ENCODE peak calls at places on chromosomes 4 and X, in seven cellular contexts. One of them, this sample, is unnamed.

GRCh38 chr4:3316146-3316545 is 23.3 kb downstream of the RGS12 start:
- DNase-seq in GM12865: no peak
- DNase-seq in fibroblast of pulmonary artery: no peak
- DNase-seq in cardiac fibroblast: no peak
- DNase-seq in Caco-2: no peak
- DNase-seq in AG10803: no peak
- DNase-seq in tibial nerve: no peak
- DNase-seq in this sample: no peak

GRCh38 chr4:186144180-186144579 is 39.7 kb downstream of the FAM149A start:
- DNase-seq in GM12865: peak
- DNase-seq in fibroblast of pulmonary artery: peak
- DNase-seq in cardiac fibroblast: peak
- DNase-seq in Caco-2: peak
- DNase-seq in AG10803: peak
- DNase-seq in tibial nerve: no peak
- DNase-seq in this sample: peak

GRCh38 chr4:127505203-127505602 is 127.6 kb upstream of the INTU start:
- DNase-seq in GM12865: no peak
- DNase-seq in fibroblast of pulmonary artery: peak
- DNase-seq in cardiac fibroblast: peak
- DNase-seq in Caco-2: no peak
- DNase-seq in AG10803: peak
- DNase-seq in tibial nerve: no peak
- DNase-seq in this sample: peak

GRCh38 chr4:142383354-142383753 is 462.7 kb downstream of the INPP4B start:
- DNase-seq in GM12865: no peak
- DNase-seq in fibroblast of pulmonary artery: no peak
- DNase-seq in cardiac fibroblast: no peak
- DNase-seq in Caco-2: no peak
- DNase-seq in AG10803: no peak
- DNase-seq in tibial nerve: no peak
- DNase-seq in this sample: no peak

GRCh38 chr4:142440093-142440492 is 406.0 kb downstream of the INPP4B start:
- DNase-seq in GM12865: no peak
- DNase-seq in fibroblast of pulmonary artery: peak
- DNase-seq in cardiac fibroblast: no peak
- DNase-seq in Caco-2: no peak
- DNase-seq in AG10803: no peak
- DNase-seq in tibial nerve: no peak
- DNase-seq in this sample: no peak

GRCh38 chrX:108270280-108270679 is 167.9 kb downstream of the COL4A6 start:
- DNase-seq in GM12865: peak
- DNase-seq in fibroblast of pulmonary artery: no peak
- DNase-seq in cardiac fibroblast: no peak
- DNase-seq in Caco-2: no peak
- DNase-seq in AG10803: no peak
- DNase-seq in tibial nerve: no peak
- DNase-seq in this sample: peak

GRCh38 chr4:76326515-76326914 is 20.0 kb downstream of the STBD1 start:
- DNase-seq in GM12865: no peak
- DNase-seq in fibroblast of pulmonary artery: no peak
- DNase-seq in cardiac fibroblast: no peak
- DNase-seq in Caco-2: no peak
- DNase-seq in AG10803: no peak
- DNase-seq in tibial nerve: no peak
- DNase-seq in this sample: no peak

GRCh38 chr4:102620697-102621497 is 119.7 kb downstream of the NFKB1 start:
- DNase-seq in GM12865: peak
- DNase-seq in fibroblast of pulmonary artery: peak
- DNase-seq in cardiac fibroblast: peak
- DNase-seq in Caco-2: peak
- DNase-seq in AG10803: peak
- DNase-seq in tibial nerve: no peak
- DNase-seq in this sample: peak

GRCh38 chr4:156521631-156522030 is 450.0 kb downstream of the PDGFC start:
- DNase-seq in GM12865: no peak
- DNase-seq in fibroblast of pulmonary artery: no peak
- DNase-seq in cardiac fibroblast: no peak
- DNase-seq in Caco-2: no peak
- DNase-seq in AG10803: no peak
- DNase-seq in tibial nerve: no peak
- DNase-seq in this sample: no peak

GRCh38 chr4:140174535-140174934 is 20.6 kb upstream of the MAML3 start:
- DNase-seq in GM12865: no peak
- DNase-seq in fibroblast of pulmonary artery: no peak
- DNase-seq in cardiac fibroblast: no peak
- DNase-seq in Caco-2: no peak
- DNase-seq in AG10803: no peak
- DNase-seq in tibial nerve: no peak
- DNase-seq in this sample: peak

GRCh38 chr4:17846256-17846655 is 35.5 kb downstream of the NCAPG start:
- DNase-seq in GM12865: no peak
- DNase-seq in fibroblast of pulmonary artery: no peak
- DNase-seq in cardiac fibroblast: no peak
- DNase-seq in Caco-2: no peak
- DNase-seq in AG10803: no peak
- DNase-seq in tibial nerve: no peak
- DNase-seq in this sample: peak

GRCh38 chrX:108299101-108299591 is 139.1 kb downstream of the COL4A6 start:
- DNase-seq in GM12865: peak
- DNase-seq in fibroblast of pulmonary artery: peak
- DNase-seq in cardiac fibroblast: peak
- DNase-seq in Caco-2: peak
- DNase-seq in AG10803: no peak
- DNase-seq in tibial nerve: no peak
- DNase-seq in this sample: peak

GRCh38 chr4:141074098-141074878 is 59.0 kb downstream of the RNF150 start:
- DNase-seq in GM12865: peak
- DNase-seq in fibroblast of pulmonary artery: peak
- DNase-seq in cardiac fibroblast: peak
- DNase-seq in Caco-2: no peak
- DNase-seq in AG10803: peak
- DNase-seq in tibial nerve: no peak
- DNase-seq in this sample: no peak

GRCh38 chr4:137531121-137531520 is 1.2 kb downstream of the PCDH18 start:
- DNase-seq in GM12865: no peak
- DNase-seq in fibroblast of pulmonary artery: peak
- DNase-seq in cardiac fibroblast: peak
- DNase-seq in Caco-2: no peak
- DNase-seq in AG10803: peak
- DNase-seq in tibial nerve: no peak
- DNase-seq in this sample: no peak

GRCh38 chr4:165364452-165365080 is 14.2 kb upstream of the CPE start:
- DNase-seq in GM12865: no peak
- DNase-seq in fibroblast of pulmonary artery: peak
- DNase-seq in cardiac fibroblast: peak
- DNase-seq in Caco-2: peak
- DNase-seq in AG10803: peak
- DNase-seq in tibial nerve: no peak
- DNase-seq in this sample: peak

GRCh38 chr4:535924-536281 is 36.9 kb downstream of the PIGG start:
- DNase-seq in GM12865: no peak
- DNase-seq in fibroblast of pulmonary artery: no peak
- DNase-seq in cardiac fibroblast: no peak
- DNase-seq in Caco-2: no peak
- DNase-seq in AG10803: no peak
- DNase-seq in tibial nerve: no peak
- DNase-seq in this sample: no peak

GRCh38 chrX:130909469-130910136 is 6.6 kb upstream of the ENOX2 start:
- DNase-seq in GM12865: no peak
- DNase-seq in fibroblast of pulmonary artery: no peak
- DNase-seq in cardiac fibroblast: no peak
- DNase-seq in Caco-2: no peak
- DNase-seq in AG10803: peak
- DNase-seq in tibial nerve: no peak
- DNase-seq in this sample: no peak

GRCh38 chrX:12383196-12383595 is 244.9 kb downstream of the FRMPD4 start:
- DNase-seq in GM12865: no peak
- DNase-seq in fibroblast of pulmonary artery: no peak
- DNase-seq in cardiac fibroblast: no peak
- DNase-seq in Caco-2: peak
- DNase-seq in AG10803: no peak
- DNase-seq in tibial nerve: no peak
- DNase-seq in this sample: no peak

GRCh38 chr4:23728393-23728792 is 161.5 kb downstream of the PPARGC1A start:
- DNase-seq in GM12865: no peak
- DNase-seq in fibroblast of pulmonary artery: peak
- DNase-seq in cardiac fibroblast: peak
- DNase-seq in Caco-2: no peak
- DNase-seq in AG10803: peak
- DNase-seq in tibial nerve: no peak
- DNase-seq in this sample: peak

GRCh38 chr4:8427761-8428287 is 12.7 kb downstream of the ACOX3 start:
- DNase-seq in GM12865: peak
- DNase-seq in fibroblast of pulmonary artery: peak
- DNase-seq in cardiac fibroblast: peak
- DNase-seq in Caco-2: peak
- DNase-seq in AG10803: peak
- DNase-seq in tibial nerve: no peak
- DNase-seq in this sample: peak

GRCh38 chr4:8431553-8431952 is 9.0 kb downstream of the ACOX3 start:
- DNase-seq in GM12865: no peak
- DNase-seq in fibroblast of pulmonary artery: no peak
- DNase-seq in cardiac fibroblast: no peak
- DNase-seq in Caco-2: no peak
- DNase-seq in AG10803: no peak
- DNase-seq in tibial nerve: no peak
- DNase-seq in this sample: no peak

GRCh38 chr4:8428288-8429097 is 12.0 kb downstream of the ACOX3 start:
- DNase-seq in GM12865: peak
- DNase-seq in fibroblast of pulmonary artery: peak
- DNase-seq in cardiac fibroblast: peak
- DNase-seq in Caco-2: peak
- DNase-seq in AG10803: peak
- DNase-seq in tibial nerve: peak
- DNase-seq in this sample: peak

GRCh38 chr4:8422786-8423185 is 17.7 kb downstream of the ACOX3 start:
- DNase-seq in GM12865: no peak
- DNase-seq in fibroblast of pulmonary artery: no peak
- DNase-seq in cardiac fibroblast: no peak
- DNase-seq in Caco-2: no peak
- DNase-seq in AG10803: no peak
- DNase-seq in tibial nerve: no peak
- DNase-seq in this sample: no peak

GRCh38 chr4:8427262-8427661 is 13.3 kb downstream of the ACOX3 start:
- DNase-seq in GM12865: no peak
- DNase-seq in fibroblast of pulmonary artery: no peak
- DNase-seq in cardiac fibroblast: no peak
- DNase-seq in Caco-2: no peak
- DNase-seq in AG10803: no peak
- DNase-seq in tibial nerve: no peak
- DNase-seq in this sample: no peak
- H3K4me3 ChIP-seq in GM12865: peak
- H3K4me3 ChIP-seq in fibroblast of pulmonary artery: peak
- H3K4me3 ChIP-seq in cardiac fibroblast: peak
- H3K4me3 ChIP-seq in Caco-2: peak
- H3K4me3 ChIP-seq in AG10803: peak
- H3K4me3 ChIP-seq in tibial nerve: peak
- H3K4me3 ChIP-seq in this sample: peak

GRCh38 chr4:173537628-173538147 is 7.7 kb upstream of the HAND2 start:
- DNase-seq in GM12865: no peak
- DNase-seq in fibroblast of pulmonary artery: no peak
- DNase-seq in cardiac fibroblast: no peak
- DNase-seq in Caco-2: no peak
- DNase-seq in AG10803: no peak
- DNase-seq in tibial nerve: no peak
- DNase-seq in this sample: no peak
- H3K4me3 ChIP-seq in GM12865: no peak
- H3K4me3 ChIP-seq in fibroblast of pulmonary artery: peak
- H3K4me3 ChIP-seq in cardiac fibroblast: peak
- H3K4me3 ChIP-seq in Caco-2: no peak
- H3K4me3 ChIP-seq in AG10803: peak
- H3K4me3 ChIP-seq in tibial nerve: peak
- H3K4me3 ChIP-seq in this sample: no peak

DNA sequence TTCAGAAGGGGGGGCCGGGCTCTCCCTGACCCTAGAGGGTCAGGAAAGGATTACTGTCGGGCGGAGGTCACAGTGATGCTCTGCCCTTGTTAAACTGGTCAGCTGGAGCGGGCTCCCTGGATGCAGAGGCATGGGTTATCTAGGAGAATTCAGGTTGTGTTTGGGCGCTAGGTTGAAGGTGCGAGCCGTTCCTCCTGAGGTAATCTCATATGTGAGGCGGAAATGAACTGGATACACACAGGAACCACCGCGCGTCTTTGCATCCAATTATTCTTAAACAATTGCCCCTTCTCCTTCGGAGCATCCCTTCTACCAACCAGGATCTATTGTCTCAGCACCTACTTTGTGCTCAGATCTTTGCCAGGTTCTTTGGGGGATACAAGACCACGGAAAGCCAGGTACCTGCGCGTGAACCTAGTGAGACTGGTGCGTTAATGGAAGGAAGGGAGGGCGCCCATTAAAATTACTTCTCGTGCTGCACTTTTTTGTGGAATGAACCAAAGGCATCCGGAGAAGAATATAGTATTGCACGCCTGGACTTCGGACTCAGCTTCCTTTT is 28.4 kb downstream of the HAND2 start:
- DNase-seq in GM12865: no peak
- DNase-seq in fibroblast of pulmonary artery: no peak
- DNase-seq in cardiac fibroblast: no peak
- DNase-seq in Caco-2: no peak
- DNase-seq in AG10803: no peak
- DNase-seq in tibial nerve: no peak
- DNase-seq in this sample: no peak
- H3K4me3 ChIP-seq in GM12865: no peak
- H3K4me3 ChIP-seq in fibroblast of pulmonary artery: no peak
- H3K4me3 ChIP-seq in cardiac fibroblast: no peak
- H3K4me3 ChIP-seq in Caco-2: no peak
- H3K4me3 ChIP-seq in AG10803: no peak
- H3K4me3 ChIP-seq in tibial nerve: peak
- H3K4me3 ChIP-seq in this sample: no peak

DNA sequence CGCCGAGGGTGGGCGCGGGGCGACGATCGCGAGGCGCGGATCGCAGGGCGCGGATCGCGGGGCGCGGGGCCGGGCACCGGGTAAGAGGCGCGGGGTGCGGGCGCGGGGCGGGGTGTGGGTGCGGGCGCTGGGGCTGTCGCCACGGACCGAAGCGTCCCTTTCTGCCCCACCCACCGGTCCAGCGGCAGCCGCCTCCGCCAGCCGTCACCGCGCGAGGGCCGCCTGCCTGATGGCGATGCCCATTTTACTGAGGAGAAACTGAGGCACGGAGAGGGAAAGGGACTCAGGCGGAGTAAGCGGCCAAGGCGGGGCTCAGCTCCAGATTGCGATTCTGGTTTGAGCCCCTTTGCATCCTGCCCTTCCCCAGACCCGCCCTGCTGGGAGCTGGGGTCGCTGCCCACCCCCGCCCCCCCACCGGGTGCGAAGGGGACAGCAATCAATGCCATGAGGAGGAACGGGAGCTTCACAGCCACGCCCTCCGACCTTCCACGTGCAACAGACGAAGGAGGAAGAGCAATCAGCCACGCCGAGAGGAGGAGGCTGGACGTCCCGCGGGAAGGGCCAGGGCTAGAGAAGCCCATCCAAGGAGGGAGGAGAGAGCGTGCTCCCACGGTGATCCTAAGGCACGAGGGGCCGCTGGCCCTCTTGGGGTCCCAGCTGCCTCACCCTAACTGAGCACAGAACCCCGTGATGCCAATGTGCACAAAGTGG is 10.9 kb upstream of the MAN2B2 start:
- DNase-seq in GM12865: no peak
- DNase-seq in fibroblast of pulmonary artery: no peak
- DNase-seq in cardiac fibroblast: no peak
- DNase-seq in Caco-2: no peak
- DNase-seq in AG10803: no peak
- DNase-seq in tibial nerve: no peak
- DNase-seq in this sample: no peak
- H3K4me3 ChIP-seq in GM12865: no peak
- H3K4me3 ChIP-seq in fibroblast of pulmonary artery: no peak
- H3K4me3 ChIP-seq in cardiac fibroblast: peak
- H3K4me3 ChIP-seq in Caco-2: peak
- H3K4me3 ChIP-seq in AG10803: peak
- H3K4me3 ChIP-seq in tibial nerve: peak
- H3K4me3 ChIP-seq in this sample: peak

GRCh38 chr4:78645853-78646757 is 94.5 kb downstream of the ANXA3 start:
- DNase-seq in GM12865: peak
- DNase-seq in fibroblast of pulmonary artery: peak
- DNase-seq in cardiac fibroblast: peak
- DNase-seq in Caco-2: no peak
- DNase-seq in AG10803: peak
- DNase-seq in tibial nerve: peak
- DNase-seq in this sample: peak
- H3K4me3 ChIP-seq in GM12865: no peak
- H3K4me3 ChIP-seq in fibroblast of pulmonary artery: peak
- H3K4me3 ChIP-seq in cardiac fibroblast: no peak
- H3K4me3 ChIP-seq in Caco-2: no peak
- H3K4me3 ChIP-seq in AG10803: peak
- H3K4me3 ChIP-seq in tibial nerve: peak
- H3K4me3 ChIP-seq in this sample: peak

This sample was measured in epithelial cell of esophagus.